ENCODE peak calls at places on chromosomes 3 and 15, in six cellular contexts. One of them, this sample, is unnamed.

GRCh38 chr15:88974392-88974791 is 61.2 kb upstream of the MFGE8 start:
- DNase-seq in upper lobe of left lung: no peak
- DNase-seq in cardiac fibroblast: no peak
- DNase-seq in brain microvascular endothelial cell: peak
- DNase-seq in T-helper 9 cell: no peak
- DNase-seq in NCI-H1417: no peak
- DNase-seq in this sample: no peak

GRCh38 chr3:21256932-21257331 is 494.1 kb downstream of the ZNF385D start:
- DNase-seq in upper lobe of left lung: no peak
- DNase-seq in cardiac fibroblast: no peak
- DNase-seq in brain microvascular endothelial cell: no peak
- DNase-seq in T-helper 9 cell: no peak
- DNase-seq in NCI-H1417: no peak
- DNase-seq in this sample: no peak

GRCh38 chr3:195704433-195704999 is 16.3 kb upstream of the MUC20 start:
- DNase-seq in upper lobe of left lung: no peak
- DNase-seq in cardiac fibroblast: no peak
- DNase-seq in brain microvascular endothelial cell: no peak
- DNase-seq in T-helper 9 cell: no peak
- DNase-seq in NCI-H1417: no peak
- DNase-seq in this sample: no peak

GRCh38 chr3:13308406-13308805 is 111.7 kb downstream of the NUP210 start:
- DNase-seq in upper lobe of left lung: no peak
- DNase-seq in cardiac fibroblast: peak
- DNase-seq in brain microvascular endothelial cell: peak
- DNase-seq in T-helper 9 cell: no peak
- DNase-seq in NCI-H1417: peak
- DNase-seq in this sample: no peak

GRCh38 chr3:16132190-16132589 is 42.3 kb upstream of the GALNT15 start:
- DNase-seq in upper lobe of left lung: no peak
- DNase-seq in cardiac fibroblast: no peak
- DNase-seq in brain microvascular endothelial cell: no peak
- DNase-seq in T-helper 9 cell: no peak
- DNase-seq in NCI-H1417: no peak
- DNase-seq in this sample: no peak

GRCh38 chr15:79582650-79583049 is 150.5 kb downstream of the MINAR1 start:
- DNase-seq in upper lobe of left lung: no peak
- DNase-seq in cardiac fibroblast: peak
- DNase-seq in brain microvascular endothelial cell: no peak
- DNase-seq in T-helper 9 cell: no peak
- DNase-seq in NCI-H1417: no peak
- DNase-seq in this sample: no peak

GRCh38 chr3:159881828-159882309 is 106.8 kb upstream of the IL12A start:
- DNase-seq in upper lobe of left lung: no peak
- DNase-seq in cardiac fibroblast: no peak
- DNase-seq in brain microvascular endothelial cell: no peak
- DNase-seq in T-helper 9 cell: no peak
- DNase-seq in NCI-H1417: peak
- DNase-seq in this sample: no peak

GRCh38 chr3:126526668-126527005 is 2.7 kb downstream of the CHST13 start:
- DNase-seq in upper lobe of left lung: no peak
- DNase-seq in cardiac fibroblast: no peak
- DNase-seq in brain microvascular endothelial cell: no peak
- DNase-seq in T-helper 9 cell: no peak
- DNase-seq in NCI-H1417: no peak
- DNase-seq in this sample: no peak

GRCh38 chr3:66261318-66261717 is 40.5 kb downstream of the SLC25A26 start:
- DNase-seq in upper lobe of left lung: no peak
- DNase-seq in cardiac fibroblast: peak
- DNase-seq in brain microvascular endothelial cell: peak
- DNase-seq in T-helper 9 cell: no peak
- DNase-seq in NCI-H1417: no peak
- DNase-seq in this sample: no peak

GRCh38 chr3:45670995-45671394 is 18.2 kb upstream of the SACM1L start:
- DNase-seq in upper lobe of left lung: no peak
- DNase-seq in cardiac fibroblast: no peak
- DNase-seq in brain microvascular endothelial cell: no peak
- DNase-seq in T-helper 9 cell: no peak
- DNase-seq in NCI-H1417: no peak
- DNase-seq in this sample: no peak

GRCh38 chr3:116929534-116930222 is 220.1 kb downstream of the TUSC7 start:
- DNase-seq in upper lobe of left lung: no peak
- DNase-seq in cardiac fibroblast: peak
- DNase-seq in brain microvascular endothelial cell: no peak
- DNase-seq in T-helper 9 cell: no peak
- DNase-seq in NCI-H1417: no peak
- DNase-seq in this sample: no peak

GRCh38 chr3:8990266-8991215 is 27.3 kb upstream of the RAD18 start:
- DNase-seq in upper lobe of left lung: peak
- DNase-seq in cardiac fibroblast: no peak
- DNase-seq in brain microvascular endothelial cell: peak
- DNase-seq in T-helper 9 cell: no peak
- DNase-seq in NCI-H1417: peak
- DNase-seq in this sample: no peak

GRCh38 chr3:171967137-171967783 is 72.1 kb upstream of the FNDC3B start:
- DNase-seq in upper lobe of left lung: no peak
- DNase-seq in cardiac fibroblast: peak
- DNase-seq in brain microvascular endothelial cell: peak
- DNase-seq in T-helper 9 cell: no peak
- DNase-seq in NCI-H1417: no peak
- DNase-seq in this sample: no peak

GRCh38 chr3:64151335-64151871 is 73.9 kb downstream of the PRICKLE2 start:
- DNase-seq in upper lobe of left lung: no peak
- DNase-seq in cardiac fibroblast: no peak
- DNase-seq in brain microvascular endothelial cell: no peak
- DNase-seq in T-helper 9 cell: no peak
- DNase-seq in NCI-H1417: no peak
- DNase-seq in this sample: no peak

GRCh38 chr15:20646529-20647142 is 105.0 kb upstream of the GOLGA6L6 start:
- DNase-seq in upper lobe of left lung: no peak
- DNase-seq in cardiac fibroblast: no peak
- DNase-seq in brain microvascular endothelial cell: no peak
- DNase-seq in T-helper 9 cell: no peak
- DNase-seq in NCI-H1417: no peak
- DNase-seq in this sample: no peak

GRCh38 chr3:183650554-183650953 is 15.1 kb downstream of the KLHL24 start:
- DNase-seq in upper lobe of left lung: no peak
- DNase-seq in cardiac fibroblast: no peak
- DNase-seq in brain microvascular endothelial cell: peak
- DNase-seq in T-helper 9 cell: no peak
- DNase-seq in NCI-H1417: no peak
- DNase-seq in this sample: no peak

GRCh38 chr15:75178171-75178937 is 23.3 kb upstream of the C15orf39 start:
- DNase-seq in upper lobe of left lung: peak
- DNase-seq in cardiac fibroblast: no peak
- DNase-seq in brain microvascular endothelial cell: no peak
- DNase-seq in T-helper 9 cell: no peak
- DNase-seq in NCI-H1417: no peak
- DNase-seq in this sample: no peak

GRCh38 chr3:107408513-107408912 is 31.3 kb downstream of the CCDC54 start:
- DNase-seq in upper lobe of left lung: peak
- DNase-seq in cardiac fibroblast: no peak
- DNase-seq in brain microvascular endothelial cell: no peak
- DNase-seq in T-helper 9 cell: no peak
- DNase-seq in NCI-H1417: no peak
- DNase-seq in this sample: no peak

GRCh38 chr3:12799525-12800440 is 3.3 kb downstream of the CAND2 start:
- DNase-seq in upper lobe of left lung: no peak
- DNase-seq in cardiac fibroblast: no peak
- DNase-seq in brain microvascular endothelial cell: no peak
- DNase-seq in T-helper 9 cell: no peak
- DNase-seq in NCI-H1417: no peak
- DNase-seq in this sample: no peak

GRCh38 chr3:171417813-171418212 is 42.4 kb downstream of the TNIK start:
- DNase-seq in upper lobe of left lung: no peak
- DNase-seq in cardiac fibroblast: peak
- DNase-seq in brain microvascular endothelial cell: peak
- DNase-seq in T-helper 9 cell: no peak
- DNase-seq in NCI-H1417: no peak
- DNase-seq in this sample: no peak

GRCh38 chr3:167785790-167786189 is 50.3 kb downstream of the SERPINI1 start:
- DNase-seq in upper lobe of left lung: no peak
- DNase-seq in cardiac fibroblast: no peak
- DNase-seq in brain microvascular endothelial cell: no peak
- DNase-seq in T-helper 9 cell: no peak
- DNase-seq in NCI-H1417: no peak
- DNase-seq in this sample: no peak

GRCh38 chr15:92822216-92823144 is 77.6 kb upstream of the CHD2 start:
- DNase-seq in upper lobe of left lung: no peak
- DNase-seq in cardiac fibroblast: no peak
- DNase-seq in brain microvascular endothelial cell: no peak
- DNase-seq in T-helper 9 cell: no peak
- DNase-seq in NCI-H1417: no peak
- DNase-seq in this sample: no peak

GRCh38 chr15:94277485-94277884 is 46.1 kb downstream of the MCTP2 start:
- DNase-seq in upper lobe of left lung: no peak
- DNase-seq in cardiac fibroblast: no peak
- DNase-seq in brain microvascular endothelial cell: no peak
- DNase-seq in T-helper 9 cell: no peak
- DNase-seq in NCI-H1417: no peak
- DNase-seq in this sample: no peak

GRCh38 chr3:115758076-115758763 is 134.9 kb downstream of the GAP43 start:
- DNase-seq in upper lobe of left lung: no peak
- DNase-seq in cardiac fibroblast: peak
- DNase-seq in brain microvascular endothelial cell: peak
- DNase-seq in T-helper 9 cell: no peak
- DNase-seq in NCI-H1417: peak
- DNase-seq in this sample: no peak

GRCh38 chr3:14602804-14603644 is 48.5 kb upstream of the CCDC174 start:
- DNase-seq in upper lobe of left lung: no peak
- DNase-seq in cardiac fibroblast: no peak
- DNase-seq in brain microvascular endothelial cell: no peak
- DNase-seq in T-helper 9 cell: no peak
- DNase-seq in NCI-H1417: no peak
- DNase-seq in this sample: no peak

GRCh38 chr3:163129287-163129686 is 1632.7 kb downstream of the OTOL1 start:
- DNase-seq in upper lobe of left lung: no peak
- DNase-seq in cardiac fibroblast: no peak
- DNase-seq in brain microvascular endothelial cell: no peak
- DNase-seq in T-helper 9 cell: no peak
- DNase-seq in NCI-H1417: no peak
- DNase-seq in this sample: no peak

GRCh38 chr3:59150039-59150438 is 100.2 kb upstream of the CFAP20DC start:
- DNase-seq in upper lobe of left lung: no peak
- DNase-seq in cardiac fibroblast: no peak
- DNase-seq in brain microvascular endothelial cell: no peak
- DNase-seq in T-helper 9 cell: no peak
- DNase-seq in NCI-H1417: no peak
- DNase-seq in this sample: no peak

GRCh38 chr3:18751514-18751913 is 326.4 kb upstream of the SATB1 start:
- DNase-seq in upper lobe of left lung: no peak
- DNase-seq in cardiac fibroblast: no peak
- DNase-seq in brain microvascular endothelial cell: no peak
- DNase-seq in T-helper 9 cell: no peak
- DNase-seq in NCI-H1417: peak
- DNase-seq in this sample: no peak

This sample was measured in effector CD4-positive, alpha-beta T cell.